ENCODE peak calls at places on chromosomes 1 and 21, in four cellular contexts. G is GM12864, A is fibroblast of mammary gland, E is esophagus muscularis mucosa. D is an unnamed sample.
A peak's percentile ranks its signal among the peaks of the same experiment; 100 is the strongest.

GRCh38 chr1:177451191-177451590 is 280.4 kb downstream of the BRINP2 start:
- DNase-seq in A (no peak), E (no peak), G (no peak), D (no peak)

GRCh38 chr1:24926596-24927249 is 3.4 kb downstream of the RUNX3 start:
- DNase-seq in A (no peak), G (no peak), E (no peak), D (no peak)

GRCh38 chr21:36209626-36210171 is 53.1 kb downstream of the DOP1B start:
- DNase-seq in E (no peak), A (peak; percentile 83), G (peak; percentile 13), D (peak; percentile 77)

GRCh38 chr21:25118648-25119047 is 488.6 kb downstream of the MRPL39 start:
- DNase-seq in G (no peak), E (no peak), A (no peak), D (no peak)

GRCh38 chr21:43703068-43703880 is 15.7 kb upstream of the PDXK start:
- DNase-seq in G (no peak), E (no peak), A (peak; percentile 79), D (peak; percentile 84)

GRCh38 chr1:223486366-223486765 is 93.2 kb downstream of the CCDC185 start:
- DNase-seq in G (no peak), A (no peak), E (no peak), D (no peak)

GRCh38 chr1:219550171-219550570 is 62.7 kb downstream of the ZC3H11B start:
- DNase-seq in A (no peak), G (no peak), E (no peak), D (peak; percentile 77)

GRCh38 chr1:165815725-165816124 is 11.7 kb upstream of the UCK2 start:
- DNase-seq in G (no peak), A (no peak), E (no peak), D (peak; percentile 55)

GRCh38 chr1:206909167-206909882 is 12.1 kb downstream of the IL24 start:
- DNase-seq in A (no peak), G (no peak), E (no peak), D (no peak)

GRCh38 chr1:111731956-111732355 is 7.2 kb downstream of the INKA2 start:
- DNase-seq in A (no peak), G (no peak), E (no peak), D (no peak)

GRCh38 chr1:194419721-194420120 is 1233.3 kb upstream of the B3GALT2 start:
- DNase-seq in A (no peak), G (no peak), E (no peak), D (no peak)

GRCh38 chr1:207565546-207566468 is 69.8 kb downstream of the CR1 start:
- DNase-seq in G (no peak), A (peak; percentile 12), E (no peak), D (peak; percentile 17)

GRCh38 chr1:50268049-50268448 is 155.2 kb downstream of the DMRTA2 start:
- DNase-seq in G (no peak), E (no peak), A (no peak), D (no peak)

GRCh38 chr21:45267390-45267760 is 20.3 kb downstream of the POFUT2 start:
- DNase-seq in G (no peak), E (no peak), A (no peak), D (no peak)

GRCh38 chr1:227370463-227371254 is 52.4 kb upstream of the CDC42BPA start:
- DNase-seq in G (no peak), E (no peak), A (peak; percentile 20), D (no peak)

GRCh38 chr1:20271498-20272400 is 18.9 kb upstream of the VWA5B1 start:
- DNase-seq in E (no peak), A (peak; percentile 20), G (no peak), D (peak; percentile 48)

GRCh38 chr1:48341221-48341620 is 118.7 kb downstream of the SLC5A9 start:
- DNase-seq in A (no peak), G (no peak), E (no peak), D (peak; percentile 3)

GRCh38 chr1:27176954-27177353 is 22.0 kb upstream of the SLC9A1 start:
- DNase-seq in G (no peak), E (no peak), A (no peak), D (no peak)

GRCh38 chr1:27180037-27180436 is 25.1 kb upstream of the SLC9A1 start:
- DNase-seq in A (no peak), E (no peak), G (no peak), D (no peak)

GRCh38 chr1:27176323-27176722 is 21.4 kb upstream of the SLC9A1 start:
- DNase-seq in A (no peak), E (no peak), G (no peak), D (no peak)

GRCh38 chr1:27179373-27179772 is 24.4 kb upstream of the SLC9A1 start:
- DNase-seq in E (no peak), G (no peak), A (peak; percentile 23), D (peak; percentile 26)
- TF ChIP-seq CTCF in E (no peak), G (no peak), A (no peak), D (no peak)

GRCh38 chr1:224502459-224503160 is 68.0 kb upstream of the WDR26 start:
- DNase-seq in G (no peak), E (no peak), A (no peak), D (no peak)
- H3K4me3 ChIP-seq in G (no peak overlapping the region), E (peak overlapping the region; percentile 10), A (no peak overlapping the region), D (no peak overlapping the region)

DNA sequence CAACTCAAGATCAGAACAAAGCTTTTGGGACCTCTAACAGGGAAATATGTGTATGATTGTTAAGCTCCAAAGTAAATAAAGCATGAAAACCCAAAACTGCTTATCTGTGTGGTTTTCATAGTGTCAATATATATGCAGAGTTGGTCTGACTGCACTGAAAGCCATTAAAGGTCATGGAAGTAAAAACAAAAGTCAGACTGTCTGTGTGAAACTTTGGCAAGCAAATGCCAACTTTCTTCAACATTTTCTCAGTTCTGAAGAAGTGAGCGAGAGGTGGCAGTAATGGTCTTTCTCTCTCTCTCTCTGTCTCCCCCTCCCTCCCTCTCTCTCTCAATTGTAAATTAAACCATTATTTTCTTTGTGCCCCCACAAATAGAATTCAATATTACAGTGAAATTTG is 100.1 kb upstream of the S1PR1 start:
- DNase-seq in G (no peak), E (no peak), A (peak; percentile 11), D (peak; percentile 47)
- TF ChIP-seq CTCF in G (peak; percentile 38), E (no peak), A (no peak), D (peak; percentile 33)

DNA sequence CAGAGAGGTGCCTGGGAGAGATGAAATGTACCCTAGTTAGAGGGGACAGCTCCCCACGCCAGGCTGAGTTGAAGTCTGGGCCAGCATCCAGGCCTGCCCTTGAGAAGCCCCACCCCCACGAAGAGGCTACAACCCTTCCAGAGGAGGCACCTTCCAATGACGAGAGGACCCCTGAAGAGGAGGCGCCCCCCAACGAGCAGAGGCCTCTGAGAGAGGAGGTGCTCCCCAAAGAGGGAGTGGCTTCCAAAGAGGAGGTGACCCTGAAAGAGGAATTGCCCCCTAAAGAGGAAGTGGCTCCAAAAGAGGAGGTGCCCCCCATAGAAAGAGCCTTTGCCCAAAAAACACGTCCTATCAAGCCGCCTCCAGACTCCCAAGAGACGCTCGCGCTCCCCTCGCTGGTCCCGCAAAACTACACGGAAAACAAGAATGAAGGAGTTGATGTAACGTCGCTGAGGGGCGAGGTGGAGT is 3.1 kb downstream of the EVA1B start:
- DNase-seq in A (no peak), E (no peak), G (no peak), D (no peak)
- H3K4me3 ChIP-seq in A (peak overlapping the region; percentile 45), E (peak overlapping the region; percentile 77), G (no peak overlapping the region), D (peak overlapping the region; percentile 71)